ENCODE peak calls at places on chromosomes 5 and 9, in ten cellular contexts. R is NCI-H1105, C is GM03348, W is T-helper 2 cell, L is sciatic nerve, N is T follicular helper cell, F is progenitor cell of endocrine pancreas, V is EL, H is GM04503, Y is NCI-H2171 treated with DMSO at 0.1 percent for 48 hours. Q is an unnamed sample.

GRCh38 chr9:91186311-91187101 is 175.2 kb downstream of the AUH start:
- DNase-seq in R (no peak), C (no peak), W (peak), L (no peak), N (no peak), F (no peak), V (peak), H (no peak), Y (no peak), Q (no peak)

GRCh38 chr9:93578844-93579243 is 2.5 kb downstream of the PHF2 start:
- DNase-seq in R (no peak), C (no peak), W (no peak), L (no peak), N (no peak), F (no peak), V (no peak), H (no peak), Y (no peak), Q (no peak)

GRCh38 chr9:127058645-127059021 is 63.8 kb downstream of the ANGPTL2 start:
- DNase-seq in R (no peak), C (no peak), W (no peak), L (no peak), N (no peak), F (no peak), V (no peak), H (no peak), Y (no peak), Q (no peak)

GRCh38 chr5:119011186-119011585 is 22.8 kb upstream of the DTWD2 start:
- DNase-seq in R (no peak), C (no peak), W (no peak), L (no peak), N (no peak), F (no peak), V (no peak), H (no peak), Y (no peak), Q (no peak)

GRCh38 chr5:171978519-171978918 is 27.9 kb downstream of the FBXW11 start:
- DNase-seq in R (no peak), C (no peak), W (no peak), L (no peak), N (no peak), F (no peak), V (no peak), H (no peak), Y (no peak), Q (no peak)

GRCh38 chr9:108196332-108196731 is 659.5 kb downstream of the ACTL7B start:
- DNase-seq in R (no peak), C (no peak), W (no peak), L (no peak), N (no peak), F (no peak), V (no peak), H (no peak), Y (peak), Q (no peak)

GRCh38 chr5:78603636-78604175 is 44.9 kb downstream of the LHFPL2 start:
- DNase-seq in R (no peak), C (no peak), W (no peak), L (no peak), N (no peak), F (no peak), V (no peak), H (no peak), Y (no peak), Q (no peak)

GRCh38 chr5:163222982-163223381 is 214.4 kb upstream of the CCNG1 start:
- DNase-seq in R (no peak), C (no peak), W (no peak), L (no peak), N (no peak), F (no peak), V (no peak), H (no peak), Y (no peak), Q (no peak)

GRCh38 chr5:138975098-138975847 is 100.1 kb upstream of the LRRTM2 start:
- DNase-seq in R (no peak), C (peak), W (no peak), L (peak), N (no peak), F (no peak), V (peak), H (peak), Y (no peak), Q (no peak)

GRCh38 chr5:131303537-131303936 is 39.7 kb downstream of the CDC42SE2 start:
- DNase-seq in R (no peak), C (peak), W (no peak), L (no peak), N (no peak), F (no peak), V (peak), H (peak), Y (no peak), Q (no peak)

GRCh38 chr5:56011835-56012234 is 17.1 kb upstream of the IL6ST start:
- DNase-seq in R (no peak), C (peak), W (peak), L (no peak), N (no peak), F (no peak), V (peak), H (peak), Y (no peak), Q (no peak)

GRCh38 chr9:127035948-127036347 is 86.5 kb downstream of the ANGPTL2 start:
- DNase-seq in R (no peak), C (peak), W (no peak), L (peak), N (no peak), F (no peak), V (no peak), H (no peak), Y (no peak), Q (no peak)

GRCh38 chr5:33400675-33401074 is 40.1 kb upstream of the TARS1 start:
- DNase-seq in R (no peak), C (no peak), W (no peak), L (no peak), N (no peak), F (no peak), V (no peak), H (no peak), Y (peak), Q (no peak)

GRCh38 chr5:1521671-1522600 is 1.8 kb downstream of the LPCAT1 start:
- DNase-seq in R (no peak), C (peak), W (no peak), L (peak), N (no peak), F (no peak), V (peak), H (no peak), Y (no peak), Q (no peak)

GRCh38 chr5:123035950-123036390 is 555 bp downstream of the PPIC start:
- DNase-seq in R (no peak), C (peak), W (peak), L (peak), N (no peak), F (peak), V (peak), H (peak), Y (no peak), Q (peak)

GRCh38 chr9:125538092-125538473 is 168.9 kb downstream of the MAPKAP1 start:
- DNase-seq in R (peak), C (peak), W (no peak), L (no peak), N (no peak), F (no peak), V (peak), H (peak), Y (peak), Q (peak)

GRCh38 chr5:124061663-124062062 is 549.7 kb downstream of the CSNK1G3 start:
- DNase-seq in R (peak), C (no peak), W (no peak), L (peak), N (no peak), F (no peak), V (peak), H (no peak), Y (peak), Q (peak)

GRCh38 chr5:137921931-137922330 is 32.7 kb downstream of the PKD2L2 start:
- DNase-seq in R (no peak), C (no peak), W (no peak), L (no peak), N (no peak), F (no peak), V (peak), H (peak), Y (no peak), Q (no peak)

GRCh38 chr5:103582364-103582763 is 19.8 kb upstream of the NUDT12 start:
- DNase-seq in R (peak), C (peak), W (peak), L (no peak), N (no peak), F (no peak), V (peak), H (peak), Y (peak), Q (peak)

GRCh38 chr9:5263568-5264218 is 32.5 kb downstream of the INSL4 start:
- DNase-seq in R (no peak), C (peak), W (peak), L (no peak), N (no peak), F (no peak), V (peak), H (no peak), Y (no peak), Q (no peak)

GRCh38 chr5:84403773-84404172 is 19.1 kb upstream of the EDIL3 start:
- DNase-seq in R (no peak), C (peak), W (no peak), L (no peak), N (no peak), F (no peak), V (peak), H (peak), Y (no peak), Q (no peak)

GRCh38 chr9:124973807-124974206 is 32.9 kb upstream of the GOLGA1 start:
- DNase-seq in R (no peak), C (no peak), W (no peak), L (no peak), N (no peak), F (no peak), V (no peak), H (no peak), Y (no peak), Q (no peak)

GRCh38 chr5:128579111-128579510 is 41.1 kb upstream of the FBN2 start:
- DNase-seq in R (no peak), C (peak), W (no peak), L (no peak), N (no peak), F (no peak), V (peak), H (peak), Y (no peak), Q (no peak)

GRCh38 chr5:143041461-143041860 is 271.3 kb downstream of the ARHGAP26 start:
- DNase-seq in R (peak), C (no peak), W (no peak), L (no peak), N (no peak), F (no peak), V (no peak), H (no peak), Y (peak), Q (no peak)

GRCh38 chr9:135657416-135657815 is 5.7 kb upstream of the LCN9 start:
- DNase-seq in R (no peak), C (no peak), W (no peak), L (no peak), N (no peak), F (no peak), V (no peak), H (no peak), Y (no peak), Q (no peak)

GRCh38 chr9:133926165-133926856 is 65.8 kb downstream of the VAV2 start:
- DNase-seq in R (no peak), C (no peak), W (no peak), L (no peak), N (no peak), F (no peak), V (no peak), H (no peak), Y (no peak), Q (no peak)

GRCh38 chr5:14164764-14165163 is 21.6 kb downstream of the TRIO start:
- DNase-seq in R (no peak), C (no peak), W (no peak), L (no peak), N (no peak), F (no peak), V (no peak), H (no peak), Y (peak), Q (no peak)

GRCh38 chr9:97570899-97571298 is 62.3 kb downstream of the TSTD2 start:
- DNase-seq in R (no peak), C (no peak), W (no peak), L (peak), N (no peak), F (no peak), V (peak), H (no peak), Y (no peak), Q (no peak)

GRCh38 chr5:79122963-79123362 is 11.4 kb downstream of the BHMT start:
- DNase-seq in R (no peak), C (no peak), W (no peak), L (no peak), N (no peak), F (no peak), V (no peak), H (no peak), Y (no peak), Q (no peak)

GRCh38 chr9:130936285-130937117 is 2.5 kb downstream of the FIBCD1 start:
- DNase-seq in R (no peak), C (peak), W (no peak), L (no peak), N (no peak), F (no peak), V (peak), H (peak), Y (peak), Q (no peak)

GRCh38 chr5:45796959-45797553 is 100.9 kb upstream of the HCN1 start:
- DNase-seq in R (no peak), C (no peak), W (no peak), L (no peak), N (no peak), F (no peak), V (no peak), H (no peak), Y (peak), Q (peak)

GRCh38 chr9:72137697-72138365 is 11.4 kb upstream of the GDA start:
- DNase-seq in R (no peak), C (no peak), W (no peak), L (no peak), N (no peak), F (no peak), V (no peak), H (no peak), Y (no peak), Q (no peak)

GRCh38 chr5:74145904-74146303 is 494.6 kb downstream of the ENC1 start:
- DNase-seq in R (no peak), C (no peak), W (no peak), L (no peak), N (no peak), F (no peak), V (no peak), H (no peak), Y (no peak), Q (no peak)

GRCh38 chr5:97986069-97986468 is 787.4 kb upstream of the RGMB start:
- DNase-seq in R (no peak), C (peak), W (no peak), L (no peak), N (no peak), F (no peak), V (peak), H (peak), Y (no peak), Q (no peak)

GRCh38 chr9:114691046-114691955 is 9.3 kb upstream of the TEX48 start:
- DNase-seq in R (no peak), C (peak), W (peak), L (no peak), N (peak), F (no peak), V (peak), H (peak), Y (no peak), Q (no peak)

GRCh38 chr9:70081120-70081495 is 37.5 kb downstream of the MAMDC2 start:
- DNase-seq in R (no peak), C (no peak), W (no peak), L (no peak), N (no peak), F (no peak), V (peak), H (no peak), Y (no peak), Q (peak)

GRCh38 chr5:119954106-119954505 is 324.7 kb downstream of the FAM170A start:
- DNase-seq in R (peak), C (no peak), W (no peak), L (no peak), N (no peak), F (no peak), V (no peak), H (no peak), Y (no peak), Q (no peak)

GRCh38 chr5:59837071-59837470 is 56.5 kb downstream of the PDE4D start:
- DNase-seq in R (no peak), C (no peak), W (no peak), L (no peak), N (no peak), F (no peak), V (no peak), H (no peak), Y (no peak), Q (no peak)

Q was measured in NCI-H2081.